ENCODE peak calls at places on chromosomes 6 and 20, in seven cellular contexts. One of them, this sample, is unnamed.

GRCh38 chr6:7237653-7238190 is 75.3 kb downstream of the SSR1 start:
- DNase-seq in spleen: no peak
- DNase-seq in neural progenitor cell: no peak
- DNase-seq in dorsolateral prefrontal cortex: no peak
- DNase-seq in heart left ventricle: no peak
- DNase-seq in tibial artery: no peak
- DNase-seq in heart right ventricle: no peak
- DNase-seq in this sample: no peak

GRCh38 chr6:44104661-44105060 is 22.6 kb downstream of the MRPL14 start:
- DNase-seq in spleen: no peak
- DNase-seq in neural progenitor cell: no peak
- DNase-seq in dorsolateral prefrontal cortex: no peak
- DNase-seq in heart left ventricle: no peak
- DNase-seq in tibial artery: no peak
- DNase-seq in heart right ventricle: peak
- DNase-seq in this sample: no peak

GRCh38 chr6:34021839-34022190 is 124.1 kb downstream of the GRM4 start:
- DNase-seq in spleen: no peak
- DNase-seq in neural progenitor cell: no peak
- DNase-seq in dorsolateral prefrontal cortex: no peak
- DNase-seq in heart left ventricle: peak
- DNase-seq in tibial artery: no peak
- DNase-seq in heart right ventricle: no peak
- DNase-seq in this sample: no peak

GRCh38 chr6:30885481-30885998 is 1.2 kb downstream of the DDR1 start:
- DNase-seq in spleen: peak
- DNase-seq in neural progenitor cell: peak
- DNase-seq in dorsolateral prefrontal cortex: peak
- DNase-seq in heart left ventricle: no peak
- DNase-seq in tibial artery: peak
- DNase-seq in heart right ventricle: no peak
- DNase-seq in this sample: peak

GRCh38 chr6:56222509-56222908 is 24.9 kb downstream of the COL21A1 start:
- DNase-seq in spleen: no peak
- DNase-seq in neural progenitor cell: no peak
- DNase-seq in dorsolateral prefrontal cortex: no peak
- DNase-seq in heart left ventricle: no peak
- DNase-seq in tibial artery: no peak
- DNase-seq in heart right ventricle: no peak
- DNase-seq in this sample: no peak

GRCh38 chr6:138647006-138647405 is 126.6 kb upstream of the CCDC28A start:
- DNase-seq in spleen: no peak
- DNase-seq in neural progenitor cell: no peak
- DNase-seq in dorsolateral prefrontal cortex: no peak
- DNase-seq in heart left ventricle: no peak
- DNase-seq in tibial artery: no peak
- DNase-seq in heart right ventricle: no peak
- DNase-seq in this sample: peak

GRCh38 chr6:161549977-161550655 is 276.3 kb upstream of the AGPAT4 start:
- DNase-seq in spleen: no peak
- DNase-seq in neural progenitor cell: no peak
- DNase-seq in dorsolateral prefrontal cortex: no peak
- DNase-seq in heart left ventricle: no peak
- DNase-seq in tibial artery: no peak
- DNase-seq in heart right ventricle: no peak
- DNase-seq in this sample: peak

GRCh38 chr6:4460595-4461475 is 315.4 kb upstream of the CDYL start:
- DNase-seq in spleen: no peak
- DNase-seq in neural progenitor cell: peak
- DNase-seq in dorsolateral prefrontal cortex: peak
- DNase-seq in heart left ventricle: peak
- DNase-seq in tibial artery: peak
- DNase-seq in heart right ventricle: peak
- DNase-seq in this sample: no peak

GRCh38 chr20:20837574-20838021 is 125.2 kb upstream of the RALGAPA2 start:
- DNase-seq in spleen: no peak
- DNase-seq in neural progenitor cell: peak
- DNase-seq in dorsolateral prefrontal cortex: peak
- DNase-seq in heart left ventricle: no peak
- DNase-seq in tibial artery: no peak
- DNase-seq in heart right ventricle: peak
- DNase-seq in this sample: peak

GRCh38 chr20:2519115-2519815 is 10.6 kb upstream of the ZNF343 start:
- DNase-seq in spleen: no peak
- DNase-seq in neural progenitor cell: no peak
- DNase-seq in dorsolateral prefrontal cortex: no peak
- DNase-seq in heart left ventricle: no peak
- DNase-seq in tibial artery: no peak
- DNase-seq in heart right ventricle: no peak
- DNase-seq in this sample: peak

GRCh38 chr6:3806169-3806922 is 42.8 kb upstream of the FAM50B start:
- DNase-seq in spleen: no peak
- DNase-seq in neural progenitor cell: no peak
- DNase-seq in dorsolateral prefrontal cortex: no peak
- DNase-seq in heart left ventricle: no peak
- DNase-seq in tibial artery: no peak
- DNase-seq in heart right ventricle: no peak
- DNase-seq in this sample: no peak

GRCh38 chr6:98931710-98932109 is 16.0 kb downstream of the FBXL4 start:
- DNase-seq in spleen: no peak
- DNase-seq in neural progenitor cell: peak
- DNase-seq in dorsolateral prefrontal cortex: no peak
- DNase-seq in heart left ventricle: no peak
- DNase-seq in tibial artery: no peak
- DNase-seq in heart right ventricle: no peak
- DNase-seq in this sample: no peak

GRCh38 chr20:36591854-36592641 is 13.5 kb upstream of the RAB5IF start:
- DNase-seq in spleen: no peak
- DNase-seq in neural progenitor cell: peak
- DNase-seq in dorsolateral prefrontal cortex: peak
- DNase-seq in heart left ventricle: no peak
- DNase-seq in tibial artery: no peak
- DNase-seq in heart right ventricle: no peak
- DNase-seq in this sample: no peak

GRCh38 chr6:44053760-44054556 is 73.3 kb downstream of the MRPL14 start:
- DNase-seq in spleen: peak
- DNase-seq in neural progenitor cell: no peak
- DNase-seq in dorsolateral prefrontal cortex: no peak
- DNase-seq in heart left ventricle: no peak
- DNase-seq in tibial artery: no peak
- DNase-seq in heart right ventricle: no peak
- DNase-seq in this sample: peak

GRCh38 chr6:81767163-81768000 is 14.9 kb upstream of the TENT5A start:
- DNase-seq in spleen: no peak
- DNase-seq in neural progenitor cell: no peak
- DNase-seq in dorsolateral prefrontal cortex: no peak
- DNase-seq in heart left ventricle: no peak
- DNase-seq in tibial artery: no peak
- DNase-seq in heart right ventricle: no peak
- DNase-seq in this sample: peak

GRCh38 chr6:110101885-110102284 is 77.6 kb downstream of the WASF1 start:
- DNase-seq in spleen: peak
- DNase-seq in neural progenitor cell: no peak
- DNase-seq in dorsolateral prefrontal cortex: no peak
- DNase-seq in heart left ventricle: no peak
- DNase-seq in tibial artery: no peak
- DNase-seq in heart right ventricle: no peak
- DNase-seq in this sample: no peak

GRCh38 chr20:19875746-19876145 is 117.7 kb downstream of the RIN2 start:
- DNase-seq in spleen: no peak
- DNase-seq in neural progenitor cell: peak
- DNase-seq in dorsolateral prefrontal cortex: no peak
- DNase-seq in heart left ventricle: no peak
- DNase-seq in tibial artery: no peak
- DNase-seq in heart right ventricle: no peak
- DNase-seq in this sample: no peak

GRCh38 chr6:134676307-134677281 is 273.3 kb downstream of the ALDH8A1 start:
- DNase-seq in spleen: no peak
- DNase-seq in neural progenitor cell: no peak
- DNase-seq in dorsolateral prefrontal cortex: no peak
- DNase-seq in heart left ventricle: no peak
- DNase-seq in tibial artery: no peak
- DNase-seq in heart right ventricle: no peak
- DNase-seq in this sample: peak

GRCh38 chr6:160027931-160028330 is 59.0 kb downstream of the IGF2R start:
- DNase-seq in spleen: no peak
- DNase-seq in neural progenitor cell: no peak
- DNase-seq in dorsolateral prefrontal cortex: no peak
- DNase-seq in heart left ventricle: no peak
- DNase-seq in tibial artery: no peak
- DNase-seq in heart right ventricle: no peak
- DNase-seq in this sample: peak

GRCh38 chr6:99745651-99746050 is 139.0 kb downstream of the PRDM13 start:
- DNase-seq in spleen: no peak
- DNase-seq in neural progenitor cell: no peak
- DNase-seq in dorsolateral prefrontal cortex: no peak
- DNase-seq in heart left ventricle: no peak
- DNase-seq in tibial artery: no peak
- DNase-seq in heart right ventricle: no peak
- DNase-seq in this sample: peak

GRCh38 chr6:143396497-143397228 is 53.8 kb downstream of the ADAT2 start:
- DNase-seq in spleen: no peak
- DNase-seq in neural progenitor cell: no peak
- DNase-seq in dorsolateral prefrontal cortex: peak
- DNase-seq in heart left ventricle: no peak
- DNase-seq in tibial artery: no peak
- DNase-seq in heart right ventricle: no peak
- DNase-seq in this sample: no peak
- H3K27ac ChIP-seq in spleen: peak
- H3K27ac ChIP-seq in neural progenitor cell: no peak
- H3K27ac ChIP-seq in dorsolateral prefrontal cortex: no peak
- H3K27ac ChIP-seq in heart left ventricle: no peak
- H3K27ac ChIP-seq in tibial artery: no peak
- H3K27ac ChIP-seq in heart right ventricle: no peak
- H3K27ac ChIP-seq in this sample: no peak

GRCh38 chr6:17884501-17885039 is 102.9 kb downstream of the KIF13A start:
- DNase-seq in spleen: no peak
- DNase-seq in neural progenitor cell: no peak
- DNase-seq in dorsolateral prefrontal cortex: no peak
- DNase-seq in heart left ventricle: no peak
- DNase-seq in tibial artery: no peak
- DNase-seq in heart right ventricle: no peak
- DNase-seq in this sample: no peak
- H3K4me3 ChIP-seq in spleen: peak
- H3K4me3 ChIP-seq in neural progenitor cell: no peak
- H3K4me3 ChIP-seq in dorsolateral prefrontal cortex: no peak
- H3K4me3 ChIP-seq in heart left ventricle: no peak
- H3K4me3 ChIP-seq in tibial artery: no peak
- H3K4me3 ChIP-seq in heart right ventricle: no peak
- H3K4me3 ChIP-seq in this sample: no peak

GRCh38 chr6:104680539-104680938 is 179.2 kb downstream of the HACE1 start:
- DNase-seq in spleen: no peak
- DNase-seq in neural progenitor cell: no peak
- DNase-seq in dorsolateral prefrontal cortex: no peak
- DNase-seq in heart left ventricle: no peak
- DNase-seq in tibial artery: no peak
- DNase-seq in heart right ventricle: no peak
- DNase-seq in this sample: no peak
- TF ChIP-seq CTCF in spleen: no peak
- TF ChIP-seq CTCF in neural progenitor cell: no peak
- TF ChIP-seq CTCF in dorsolateral prefrontal cortex: no peak
- TF ChIP-seq CTCF in heart left ventricle: no peak
- TF ChIP-seq CTCF in tibial artery: no peak
- TF ChIP-seq CTCF in heart right ventricle: no peak
- TF ChIP-seq CTCF in this sample: no peak

DNA sequence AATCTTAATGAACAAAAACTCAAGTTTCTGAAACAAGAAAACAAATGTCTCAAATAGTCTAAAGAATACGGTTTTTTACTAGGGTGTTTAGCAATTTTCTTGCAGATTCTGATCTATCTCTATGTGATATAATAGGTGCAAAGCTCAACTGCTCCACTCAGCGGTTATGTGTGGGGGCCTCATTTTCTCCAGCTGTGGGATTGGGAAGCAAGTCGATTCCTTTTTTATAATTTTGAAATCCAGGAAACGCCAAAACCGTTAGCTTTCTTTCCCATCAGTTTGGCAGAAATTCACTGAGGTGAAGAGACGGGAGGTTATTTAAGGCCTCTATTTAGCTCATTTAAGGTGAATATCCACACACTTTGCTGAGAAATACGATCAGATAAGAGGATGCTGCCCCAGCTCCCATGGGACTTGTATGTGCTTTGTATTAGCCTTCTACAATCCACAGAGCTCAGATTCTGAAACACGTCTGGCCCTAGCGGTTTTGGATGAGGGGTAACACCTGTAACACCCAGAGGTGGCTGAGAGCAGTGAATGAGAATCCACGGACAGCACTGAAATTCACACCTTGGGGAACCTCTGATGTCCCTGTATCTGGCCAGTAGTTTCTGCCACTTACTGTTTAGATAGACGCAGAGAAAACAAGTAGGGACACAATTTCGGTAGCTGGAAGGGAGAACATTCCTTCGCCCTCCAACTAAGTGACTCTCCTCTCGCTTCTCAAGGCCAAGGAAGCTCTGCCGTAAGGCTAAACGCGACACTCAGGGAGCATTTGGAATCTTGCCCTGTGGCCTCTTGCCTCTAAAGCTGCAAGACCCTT is 6.6 kb upstream of the BCAS4 start:
- DNase-seq in spleen: peak
- DNase-seq in neural progenitor cell: no peak
- DNase-seq in dorsolateral prefrontal cortex: no peak
- DNase-seq in heart left ventricle: no peak
- DNase-seq in tibial artery: no peak
- DNase-seq in heart right ventricle: no peak
- DNase-seq in this sample: peak
- H3K27ac ChIP-seq in spleen: peak
- H3K27ac ChIP-seq in neural progenitor cell: no peak
- H3K27ac ChIP-seq in dorsolateral prefrontal cortex: no peak
- H3K27ac ChIP-seq in heart left ventricle: no peak
- H3K27ac ChIP-seq in tibial artery: no peak
- H3K27ac ChIP-seq in heart right ventricle: peak
- H3K27ac ChIP-seq in this sample: no peak

This sample was measured in brain microvascular endothelial cell.